ENCODE peak calls at places on chromosome X, in seven cellular contexts. B is ecto neural progenitor cell; M is spleen; H is activated CD4-positive, CD25-positive, alpha-beta regulatory T cell treated with anti-CD3 and anti-CD28 coated beads, Interleukin-2, amount 50 U/mL, for 72 hours; T is HT1080; V is CD4-positive, CD25-positive, alpha-beta regulatory T cell; P is stimulated activated CD8-positive, alpha-beta memory T cell treated with anti-CD3 and anti-CD28 coated beads, Interleukin-15, amount 100 ng/mL, for 48 hours. L is an unnamed sample.

GRCh38 chrX:1300449-1300848 is 31.8 kb downstream of the CSF2RA start:
- DNase-seq in M (no peak), B (no peak), P (no peak), H (no peak), T (no peak), V (no peak), L (no peak)

GRCh38 chrX:68114573-68115199 is 318.6 kb downstream of the OPHN1 start:
- DNase-seq in T (peak; percentile 85), M (no peak), P (no peak), V (no peak), H (no peak), B (no peak), L (peak; percentile 47)

GRCh38 chrX:119871245-119871598 is 311 bp downstream of the RNF113A start:
- DNase-seq in H (peak; percentile 32), V (no peak), T (no peak), P (no peak), B (no peak), M (no peak), L (peak; percentile 57)

GRCh38 chrX:41602946-41603345 is 85.8 kb upstream of the GPR34 start:
- DNase-seq in B (no peak), V (no peak), T (no peak), H (no peak), M (no peak), P (no peak), L (no peak)

GRCh38 chrX:44828008-44828605 is 15.7 kb upstream of the DUSP21 start:
- DNase-seq in V (no peak), T (peak; percentile 80), P (no peak), B (no peak), M (no peak), H (no peak), L (no peak)

GRCh38 chrX:39161856-39162255 is 360.6 kb downstream of the MID1IP1 start:
- DNase-seq in M (no peak), H (no peak), T (no peak), P (no peak), B (no peak), V (no peak), L (no peak)

GRCh38 chrX:18620349-18620748 is 51.6 kb downstream of the RS1 start:
- DNase-seq in T (no peak), M (no peak), B (no peak), P (no peak), H (no peak), V (no peak), L (no peak)

GRCh38 chrX:26286836-26287235 is 70.9 kb downstream of the MAGEB5 start:
- DNase-seq in T (no peak), P (no peak), V (no peak), B (no peak), M (no peak), H (no peak), L (no peak)

GRCh38 chrX:20267924-20268701 is 1.4 kb upstream of the RPS6KA3 start:
- DNase-seq in H (peak; percentile 34), M (peak; percentile 87), V (no peak), T (no peak), P (no peak), B (peak; percentile 64), L (peak; percentile 47)

GRCh38 chrX:37998586-37999267 is 7.6 kb upstream of the SYTL5 start:
- DNase-seq in P (no peak), M (no peak), B (no peak), V (no peak), H (no peak), T (peak; percentile 77), L (no peak)

GRCh38 chrX:4043951-4044350 is 330.5 kb upstream of the PRKX start:
- DNase-seq in B (no peak), T (no peak), P (no peak), H (no peak), V (no peak), M (no peak), L (no peak)

GRCh38 chrX:129678881-129679195 is 24.1 kb upstream of the APLN start:
- DNase-seq in V (no peak), H (no peak), T (no peak), P (no peak), M (no peak), B (no peak), L (no peak)

GRCh38 chrX:50812995-50813842 is 775 bp downstream of the SHROOM4 start:
- DNase-seq in V (no peak), M (peak; percentile 82), H (no peak), T (peak; percentile 24), P (no peak), B (peak; percentile 62), L (no peak)

GRCh38 chrX:28787206-28787605 is 200.0 kb downstream of the IL1RAPL1 start:
- DNase-seq in H (no peak), M (no peak), T (peak; percentile 81), P (no peak), V (no peak), B (no peak), L (no peak)

GRCh38 chrX:97167333-97167732 is 283.6 kb downstream of the RPA4 start:
- DNase-seq in H (no peak), B (no peak), P (no peak), M (no peak), V (no peak), T (no peak), L (no peak)

GRCh38 chrX:22378296-22378695 is 105.6 kb downstream of the CBLL2 start:
- DNase-seq in P (no peak), B (no peak), M (no peak), H (no peak), T (no peak), V (no peak), L (no peak)

GRCh38 chrX:50586407-50586806 is 115.8 kb upstream of the DGKK start:
- DNase-seq in H (no peak), B (no peak), V (no peak), P (no peak), T (no peak), M (no peak), L (no peak)

GRCh38 chrX:11998944-11999343 is 139.3 kb upstream of the FRMPD4 start:
- DNase-seq in V (no peak), M (no peak), H (no peak), T (no peak), P (no peak), B (no peak), L (no peak)

GRCh38 chrX:17374619-17375360 is at the start of gene NHS:
- DNase-seq in M (peak; percentile 71), T (peak; percentile 68), V (no peak), H (no peak), P (no peak), B (peak; percentile 86), L (no peak)

GRCh38 chrX:111165902-111166301 is 69.9 kb downstream of the PAK3 start:
- DNase-seq in H (no peak), M (no peak), V (no peak), B (no peak), T (no peak), P (no peak), L (no peak)

GRCh38 chrX:111041018-111041462 is 55.0 kb upstream of the PAK3 start:
- DNase-seq in V (peak; percentile 6), P (no peak), H (no peak), B (no peak), M (no peak), T (peak; percentile 96), L (peak; percentile 42)

GRCh38 chrX:65679071-65679540 is 11.7 kb downstream of the MSN start:
- DNase-seq in V (no peak), T (peak; percentile 95), B (no peak), H (no peak), P (no peak), M (no peak), L (no peak)

GRCh38 chrX:81414630-81415029 is 212.7 kb downstream of the SH3BGRL start:
- DNase-seq in P (no peak), V (no peak), B (no peak), H (no peak), T (no peak), M (no peak), L (no peak)

GRCh38 chrX:109714340-109714958 is 18.6 kb downstream of the ACSL4 start:
- DNase-seq in V (no peak), H (no peak), T (peak; percentile 91), P (no peak), B (no peak), M (no peak), L (no peak)

GRCh38 chrX:49042581-49043219 is 457 bp downstream of the TFE3 start:
- DNase-seq in P (no peak), H (no peak), B (no peak), V (no peak), M (no peak), T (peak; percentile 1), L (no peak)

GRCh38 chrX:16725067-16725466 is 5.7 kb downstream of the SYAP1 start:
- DNase-seq in H (no peak), P (no peak), M (no peak), V (no peak), T (no peak), B (no peak), L (no peak)

GRCh38 chrX:28022371-28022770 is 41.1 kb upstream of the DCAF8L1 start:
- DNase-seq in B (no peak), H (no peak), V (no peak), M (no peak), T (no peak), P (no peak), L (no peak)

GRCh38 chrX:30156880-30157560 is 58.3 kb upstream of the MAGEB2 start:
- DNase-seq in T (no peak), V (no peak), H (no peak), P (no peak), B (no peak), M (no peak), L (no peak)

GRCh38 chrX:100939336-100939735 is 10.6 kb upstream of the XKRX start:
- DNase-seq in P (no peak), B (no peak), H (no peak), V (peak; percentile 7), M (no peak), T (no peak), L (no peak)

GRCh38 chrX:36462142-36462541 is 542.6 kb downstream of the CFAP47 start:
- DNase-seq in P (no peak), V (no peak), H (no peak), M (no peak), B (no peak), T (no peak), L (no peak)

GRCh38 chrX:1450381-1451161 is 2.1 kb downstream of the ASMTL start:
- DNase-seq in P (no peak), B (peak; percentile 41), M (peak; percentile 69), H (peak; percentile 28), T (no peak), V (no peak), L (peak; percentile 26)

GRCh38 chrX:133444952-133445831 is 29.9 kb upstream of the GPC4 start:
- DNase-seq in P (no peak), V (no peak), T (peak; percentile 32), M (no peak), H (no peak), B (peak; percentile 52), L (no peak)

GRCh38 chrX:16719334-16720084 is at the start of gene SYAP1:
- DNase-seq in B (peak; percentile 99), M (peak; percentile 98), T (peak; percentile 93), H (peak; percentile 98), P (peak; percentile 84), V (peak; percentile 96), L (peak; percentile 92)

GRCh38 chrX:47743504-47743903 is 84.5 kb upstream of the UXT start:
- DNase-seq in H (no peak), V (no peak), M (no peak), P (no peak), B (no peak), T (no peak), L (no peak)